ENCODE peak calls at places on chromosomes 12 and 14, in four cellular contexts. U is SJCRH30, K is adrenal gland, V is IMR-90. L is an unnamed sample.

GRCh38 chr12:104715562-104716182 is 242.4 kb downstream of the SLC41A2 start:
- DNase-seq in U (peak; percentile 25), K (no peak), V (no peak), L (no peak)

GRCh38 chr12:96314723-96315122 is 85.5 kb downstream of the CDK17 start:
- DNase-seq in U (no peak), K (no peak), V (peak; percentile 19), L (no peak)

GRCh38 chr12:26853303-26854027 is 20.5 kb upstream of the ITPR2 start:
- DNase-seq in U (peak; percentile 76), K (peak; percentile 49), V (peak; percentile 56), L (peak; percentile 82)

GRCh38 chr12:1474059-1474537 is 120.3 kb downstream of the FBXL14 start:
- DNase-seq in U (peak; percentile 76), K (no peak), V (peak; percentile 99), L (no peak)

GRCh38 chr12:11107719-11108118 is 15.6 kb upstream of the TAS2R43 start:
- DNase-seq in U (no peak), K (no peak), V (no peak), L (no peak)

GRCh38 chr14:40652089-40652691 is 954.5 kb upstream of the LRFN5 start:
- DNase-seq in U (no peak), K (no peak), V (no peak), L (no peak)

GRCh38 chr12:124917841-124918621 is 3.6 kb upstream of the UBC start:
- DNase-seq in U (peak; percentile 54), K (no peak), V (peak; percentile 21), L (no peak)

GRCh38 chr12:55727643-55728184 is 1.1 kb downstream of the CD63 start:
- DNase-seq in U (peak; percentile 30), K (peak; percentile 86), V (peak; percentile 61), L (peak; percentile 82)

GRCh38 chr14:30194769-30195168 is 267.1 kb upstream of the PRKD1 start:
- DNase-seq in U (no peak), K (no peak), V (peak; percentile 91), L (no peak)

GRCh38 chr12:106919910-106920544 is 35.7 kb upstream of the TMEM263 start:
- DNase-seq in U (peak; percentile 64), K (no peak), V (peak; percentile 63), L (no peak)

GRCh38 chr14:77407158-77407557 is 16.2 kb downstream of the NOXRED1 start:
- DNase-seq in U (no peak), K (no peak), V (no peak), L (no peak)

GRCh38 chr14:99946652-99947489 is 118.4 kb upstream of the EVL start:
- DNase-seq in U (peak; percentile 62), K (no peak), V (no peak), L (no peak)

GRCh38 chr14:59359451-59360124 is 105.6 kb downstream of the GPR135 start:
- DNase-seq in U (no peak), K (no peak), V (no peak), L (no peak)

L was measured in left lung.